ENCODE peak calls at places on chromosomes 4 and X, in five cellular contexts. I is tibial artery, Q is GM23338, O is nephron progenitor cell, P is HCT116. R is an unnamed sample.

GRCh38 chrX:109347618-109348017 is 134.3 kb downstream of the GUCY2F start:
- DNase-seq in I (no peak), Q (peak), O (no peak), P (peak), R (no peak)

GRCh38 chr4:110198472-110199419 is at the start of gene ELOVL6:
- DNase-seq in I (peak), Q (peak), O (peak), P (peak), R (no peak)

GRCh38 chr4:52869196-52869595 is 7.1 kb downstream of the RASL11B start:
- DNase-seq in I (peak), Q (no peak), O (peak), P (no peak), R (no peak)

GRCh38 chrX:123648028-123648810 is 84.6 kb downstream of the THOC2 start:
- DNase-seq in I (no peak), Q (peak), O (peak), P (no peak), R (no peak)

GRCh38 chr4:738781-739280 is 33.2 kb downstream of the PCGF3 start:
- DNase-seq in I (no peak), Q (no peak), O (no peak), P (no peak), R (no peak)

GRCh38 chrX:39854772-39855747 is 242.7 kb downstream of the BCOR start:
- DNase-seq in I (no peak), Q (no peak), O (no peak), P (no peak), R (peak)

GRCh38 chr4:74541611-74542177 is 96.8 kb downstream of the AREG start:
- DNase-seq in I (no peak), Q (no peak), O (no peak), P (no peak), R (no peak)

GRCh38 chrX:13716905-13717304 is 17.5 kb downstream of the TRAPPC2 start:
- DNase-seq in I (no peak), Q (peak), O (no peak), P (no peak), R (no peak)

GRCh38 chrX:102672876-102673275 is 21.6 kb downstream of the GPRASP1 start:
- DNase-seq in I (no peak), Q (no peak), O (no peak), P (no peak), R (no peak)

GRCh38 chrX:78693547-78693946 is 34.4 kb upstream of the RTL3 start:
- DNase-seq in I (no peak), Q (no peak), O (no peak), P (no peak), R (no peak)

GRCh38 chr4:81833596-81833995 is 361.9 kb upstream of the RASGEF1B start:
- DNase-seq in I (no peak), Q (no peak), O (no peak), P (no peak), R (no peak)

GRCh38 chrX:33156152-33156726 is 55.1 kb downstream of the DMD start:
- DNase-seq in I (no peak), Q (no peak), O (no peak), P (no peak), R (no peak)

GRCh38 chr4:174592256-174592984 is 70.1 kb upstream of the HPGD start:
- DNase-seq in I (no peak), Q (no peak), O (no peak), P (no peak), R (no peak)

GRCh38 chr4:188781655-188782054 is 642.4 kb downstream of the TRIML1 start:
- DNase-seq in I (no peak), Q (peak), O (peak), P (peak), R (no peak)

GRCh38 chr4:108081251-108081650 is 87.5 kb downstream of the LEF1 start:
- DNase-seq in I (no peak), Q (no peak), O (no peak), P (no peak), R (no peak)

GRCh38 chr4:161952382-161952781 is 211.4 kb downstream of the FSTL5 start:
- DNase-seq in I (no peak), Q (no peak), O (no peak), P (no peak), R (no peak)
- TF ChIP-seq CTCF in I (no peak), Q (no peak), O (no peak), P (peak), R (no peak)

GRCh38 chr4:165383757-165384156 is 4.9 kb downstream of the CPE start:
- DNase-seq in I (no peak), Q (no peak), O (no peak), P (no peak), R (no peak)
- TF ChIP-seq CTCF in I (no peak), Q (no peak), O (no peak), P (no peak), R (no peak)

GRCh38 chr4:20326977-20327376 is 75.3 kb downstream of the SLIT2 start:
- DNase-seq in I (no peak), Q (no peak), O (no peak), P (no peak), R (no peak)
- TF ChIP-seq CTCF in I (no peak), Q (no peak), O (no peak), P (no peak), R (no peak)

DNA sequence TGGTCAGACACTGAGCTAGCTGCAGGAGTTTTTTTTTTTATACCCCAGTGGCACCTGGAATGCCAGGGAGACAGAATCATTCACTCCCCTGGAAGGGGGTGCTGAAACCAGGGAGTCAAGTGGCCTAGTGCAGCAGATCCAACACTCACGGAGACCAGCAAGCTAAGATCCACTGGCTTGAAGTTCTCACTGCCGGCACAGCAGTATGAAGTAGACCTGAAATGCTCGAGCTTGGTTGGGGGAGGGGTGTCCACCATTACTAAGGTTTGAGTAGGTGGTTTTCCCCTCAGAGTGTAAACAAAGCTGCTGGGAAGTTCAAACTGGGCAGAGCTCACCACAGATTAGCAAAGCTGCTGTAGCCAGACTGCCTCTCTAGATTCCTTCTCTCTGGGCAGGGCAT is 537.9 kb upstream of the LCORL start:
- DNase-seq in I (no peak), Q (no peak), O (no peak), P (no peak), R (no peak)
- TF ChIP-seq CTCF in I (no peak), Q (no peak), O (no peak), P (no peak), R (no peak)